ENCODE peak calls at places on chromosome 10, in four cellular contexts. G, D, V and B are unnamed samples.

GRCh38 chr10:53939654-53940053 is 861.4 kb downstream of the PCDH15 start:
- DNase-seq in G (no peak), D (no peak), V (no peak), B (no peak)

GRCh38 chr10:71274901-71275796 is 43.9 kb upstream of the SLC29A3 start:
- DNase-seq in G (no peak), D (peak), V (no peak), B (no peak)

GRCh38 chr10:9819756-9820494 is 1197.7 kb upstream of the CELF2 start:
- DNase-seq in G (peak), D (no peak), V (no peak), B (no peak)

GRCh38 chr10:81873932-81874816 is 820 bp upstream of the NRG3 start:
- DNase-seq in G (peak), D (no peak), V (peak), B (peak)

GRCh38 chr10:24820616-24821015 is 96.9 kb upstream of the ARHGAP21 start:
- DNase-seq in G (no peak), D (no peak), V (peak), B (peak)

GRCh38 chr10:82419981-82420380 is 545.0 kb downstream of the NRG3 start:
- DNase-seq in G (no peak), D (no peak), V (no peak), B (no peak)

GRCh38 chr10:50538473-50539398 is 85.0 kb downstream of the SGMS1 start:
- DNase-seq in G (peak), D (no peak), V (no peak), B (no peak)

GRCh38 chr10:71080381-71081228 is 131.8 kb upstream of the UNC5B start:
- DNase-seq in G (peak), D (no peak), V (no peak), B (no peak)

GRCh38 chr10:72072639-72073038 is 15.7 kb downstream of the SPOCK2 start:
- DNase-seq in G (no peak), D (no peak), V (no peak), B (no peak)

DNA sequence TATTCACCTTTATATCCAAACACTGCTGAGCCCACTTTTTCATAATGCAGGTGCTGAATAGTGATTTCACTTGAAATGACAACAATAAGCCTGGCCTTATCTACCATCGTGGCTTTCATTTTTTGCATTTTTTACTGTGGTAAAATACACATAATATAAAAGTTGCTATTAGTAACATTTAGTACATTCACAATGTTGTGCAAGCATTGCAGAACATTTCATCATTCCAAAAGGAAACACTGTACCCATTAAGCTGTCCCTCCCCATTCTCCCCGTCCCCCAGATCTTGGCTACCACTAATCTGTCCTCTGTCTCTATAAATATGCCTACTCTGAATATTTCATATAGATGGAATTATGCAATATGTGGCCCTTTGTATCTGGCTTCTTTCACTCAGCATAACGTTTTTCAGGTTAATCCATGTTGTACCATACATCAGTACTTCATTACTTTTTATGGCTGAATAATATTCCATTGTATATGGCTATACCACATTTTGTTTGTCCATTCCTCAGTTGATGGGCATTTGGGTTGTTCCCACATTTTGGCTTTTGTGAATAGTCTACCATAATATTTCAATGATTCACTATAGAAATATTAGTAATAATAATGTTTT is 68.5 kb upstream of the ARID5B start:
- DNase-seq in G (no peak), D (no peak), V (no peak), B (peak)
- H3K27ac ChIP-seq in G (no peak), D (no peak), V (no peak), B (no peak)

DNA sequence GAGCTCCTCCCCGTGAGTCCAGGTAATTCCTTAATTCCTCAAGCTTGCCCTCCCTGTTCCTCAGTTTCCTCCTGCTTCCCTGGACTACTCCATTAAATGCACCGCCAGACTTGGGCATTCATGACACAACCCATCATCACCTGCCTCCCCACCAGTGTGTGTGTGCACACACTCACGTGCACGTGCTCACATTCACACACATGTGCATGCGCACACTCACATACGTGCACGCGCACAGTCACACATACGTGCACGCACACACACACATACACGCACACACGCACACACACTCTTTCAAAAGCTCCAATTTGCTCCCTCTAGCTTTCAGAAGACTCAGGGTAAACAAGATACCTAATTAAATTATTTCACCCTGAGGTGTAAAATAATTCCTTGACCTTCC is 216.7 kb downstream of the FAM107B start:
- DNase-seq in G (no peak), D (no peak), V (no peak), B (no peak)
- TF ChIP-seq CTCF in G (no peak), D (no peak), V (no peak), B (no peak)

GRCh38 chr10:131246089-131246488 is 65.4 kb downstream of the TCERG1L start:
- DNase-seq in G (peak), D (no peak), V (no peak), B (no peak)
- H3K27ac ChIP-seq in G (no peak), D (no peak), V (no peak), B (no peak)

GRCh38 chr10:79390057-79390456 is 42.8 kb downstream of the PPIF start:
- DNase-seq in G (no peak), D (no peak), V (no peak), B (no peak)

GRCh38 chr10:79392020-79392398 is 44.7 kb downstream of the PPIF start:
- DNase-seq in G (peak), D (no peak), V (peak), B (no peak)

GRCh38 chr10:79392506-79393176 is 45.4 kb downstream of the PPIF start:
- DNase-seq in G (no peak), D (no peak), V (peak), B (no peak)

GRCh38 chr10:79391231-79392019 is 44.2 kb downstream of the PPIF start:
- DNase-seq in G (peak), D (no peak), V (peak), B (no peak)

GRCh38 chr10:79390551-79391229 is 43.4 kb downstream of the PPIF start:
- DNase-seq in G (peak), D (no peak), V (peak), B (peak)
- TF ChIP-seq CTCF in G (no peak), D (no peak), V (no peak), B (peak)

GRCh38 chr10:86755740-86756510 is 494 bp upstream of the BMPR1A start:
- DNase-seq in G (peak), D (peak), V (peak), B (peak)
- H3K27ac ChIP-seq in G (peak), D (peak), V (peak), B (peak)

GRCh38 chr10:118734477-118734876 is 20.3 kb downstream of the CACUL1 start:
- DNase-seq in G (no peak), D (no peak), V (no peak), B (no peak)
- TF ChIP-seq CTCF in G (no peak), D (peak), V (peak), B (peak)

GRCh38 chr10:18684416-18684815 is 25.2 kb downstream of the ARL5B start:
- DNase-seq in G (no peak), D (no peak), V (no peak), B (no peak)

GRCh38 chr10:18684953-18685352 is 25.7 kb downstream of the ARL5B start:
- DNase-seq in G (no peak), D (no peak), V (no peak), B (no peak)

GRCh38 chr10:18681366-18681765 is 22.1 kb downstream of the ARL5B start:
- DNase-seq in G (no peak), D (no peak), V (no peak), B (no peak)

GRCh38 chr10:18683427-18683826 is 24.2 kb downstream of the ARL5B start:
- DNase-seq in G (no peak), D (no peak), V (no peak), B (no peak)

GRCh38 chr10:18681971-18682403 is 22.8 kb downstream of the ARL5B start:
- DNase-seq in G (no peak), D (peak), V (no peak), B (peak)
- H3K27ac ChIP-seq in G (no peak), D (peak), V (no peak), B (peak)

GRCh38 chr10:17255512-17255911 is 27.5 kb downstream of the VIM start:
- DNase-seq in G (no peak), D (no peak), V (no peak), B (no peak)

GRCh38 chr10:17248964-17249363 is 20.9 kb downstream of the VIM start:
- DNase-seq in G (no peak), D (no peak), V (no peak), B (no peak)

GRCh38 chr10:17249820-17250219 is 21.8 kb downstream of the VIM start:
- DNase-seq in G (no peak), D (peak), V (no peak), B (peak)

GRCh38 chr10:17247210-17247609 is 19.2 kb downstream of the VIM start:
- DNase-seq in G (no peak), D (no peak), V (no peak), B (no peak)

DNA sequence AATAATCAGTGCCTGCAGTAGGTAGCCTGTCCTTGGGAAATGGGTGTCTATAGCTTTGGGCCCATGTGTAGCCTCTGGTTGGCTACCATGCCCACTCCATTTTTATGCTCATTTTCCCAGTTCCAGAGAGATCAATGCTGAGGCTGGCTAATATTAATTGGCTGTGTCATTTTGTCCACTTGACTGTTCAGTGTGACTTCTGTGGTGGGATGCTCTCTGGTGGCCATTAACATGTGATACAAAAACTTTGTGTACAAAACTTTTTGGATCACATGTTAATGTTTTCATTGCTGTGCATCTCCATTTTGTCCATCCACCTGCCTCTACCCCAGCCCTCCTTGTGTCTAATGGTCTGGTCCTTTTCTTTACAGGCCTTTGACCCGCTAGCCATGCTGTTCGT is 22.7 kb downstream of the VIM start:
- DNase-seq in G (no peak), D (no peak), V (no peak), B (no peak)
- TF ChIP-seq CTCF in G (no peak), D (peak), V (peak), B (no peak)